ENCODE peak calls at places on chromosomes 3 and 15, in seven cellular contexts. One of them, this sample, is unnamed.

GRCh38 chr3:29064085-29064484 is 216.8 kb upstream of the RBMS3 start:
- DNase-seq in psoas muscle: no peak
- DNase-seq in uterus: no peak
- DNase-seq in HFF-Myc: peak
- DNase-seq in ovary: no peak
- DNase-seq in right atrium auricular region: no peak
- DNase-seq in astrocyte of the spinal cord: peak
- DNase-seq in this sample: no peak

GRCh38 chr15:55827204-55827603 is 84.3 kb upstream of the PRTG start:
- DNase-seq in uterus: no peak
- DNase-seq in right atrium auricular region: no peak
- DNase-seq in ovary: no peak
- DNase-seq in psoas muscle: no peak
- DNase-seq in astrocyte of the spinal cord: no peak
- DNase-seq in HFF-Myc: no peak
- DNase-seq in this sample: no peak

GRCh38 chr3:76134166-76134565 is 348.8 kb upstream of the ZNF717 start:
- DNase-seq in right atrium auricular region: no peak
- DNase-seq in ovary: no peak
- DNase-seq in uterus: no peak
- DNase-seq in astrocyte of the spinal cord: no peak
- DNase-seq in HFF-Myc: no peak
- DNase-seq in psoas muscle: no peak
- DNase-seq in this sample: no peak

GRCh38 chr3:174016186-174016585 is 618.6 kb downstream of the NLGN1 start:
- DNase-seq in uterus: no peak
- DNase-seq in astrocyte of the spinal cord: peak
- DNase-seq in psoas muscle: no peak
- DNase-seq in ovary: no peak
- DNase-seq in HFF-Myc: no peak
- DNase-seq in right atrium auricular region: no peak
- DNase-seq in this sample: peak

GRCh38 chr3:143226678-143227291 is 107.2 kb downstream of the CHST2 start:
- DNase-seq in astrocyte of the spinal cord: no peak
- DNase-seq in ovary: no peak
- DNase-seq in HFF-Myc: no peak
- DNase-seq in psoas muscle: no peak
- DNase-seq in uterus: no peak
- DNase-seq in right atrium auricular region: no peak
- DNase-seq in this sample: no peak

GRCh38 chr3:53259427-53260259 is 3.8 kb upstream of the TKT start:
- DNase-seq in ovary: no peak
- DNase-seq in HFF-Myc: peak
- DNase-seq in psoas muscle: no peak
- DNase-seq in astrocyte of the spinal cord: no peak
- DNase-seq in uterus: no peak
- DNase-seq in right atrium auricular region: no peak
- DNase-seq in this sample: no peak

GRCh38 chr15:62895139-62895866 is 147.2 kb upstream of the TPM1 start:
- DNase-seq in right atrium auricular region: no peak
- DNase-seq in HFF-Myc: no peak
- DNase-seq in psoas muscle: no peak
- DNase-seq in astrocyte of the spinal cord: peak
- DNase-seq in uterus: no peak
- DNase-seq in ovary: no peak
- DNase-seq in this sample: no peak

GRCh38 chr3:16909802-16910201 is 25.0 kb downstream of the PLCL2 start:
- DNase-seq in right atrium auricular region: no peak
- DNase-seq in astrocyte of the spinal cord: no peak
- DNase-seq in ovary: no peak
- DNase-seq in uterus: no peak
- DNase-seq in HFF-Myc: no peak
- DNase-seq in psoas muscle: no peak
- DNase-seq in this sample: no peak

GRCh38 chr15:90882781-90883525 is 1.4 kb upstream of the FES start:
- DNase-seq in psoas muscle: no peak
- DNase-seq in HFF-Myc: no peak
- DNase-seq in right atrium auricular region: no peak
- DNase-seq in uterus: no peak
- DNase-seq in ovary: no peak
- DNase-seq in astrocyte of the spinal cord: no peak
- DNase-seq in this sample: no peak

GRCh38 chr15:49036650-49037545 is 9.3 kb downstream of the SECISBP2L start:
- DNase-seq in right atrium auricular region: no peak
- DNase-seq in uterus: no peak
- DNase-seq in psoas muscle: no peak
- DNase-seq in astrocyte of the spinal cord: peak
- DNase-seq in ovary: no peak
- DNase-seq in HFF-Myc: no peak
- DNase-seq in this sample: no peak

GRCh38 chr15:70856884-70857546 is 3.1 kb upstream of the LARP6 start:
- DNase-seq in psoas muscle: peak
- DNase-seq in HFF-Myc: peak
- DNase-seq in astrocyte of the spinal cord: peak
- DNase-seq in ovary: no peak
- DNase-seq in right atrium auricular region: peak
- DNase-seq in uterus: peak
- DNase-seq in this sample: peak

GRCh38 chr3:150000631-150001030 is 29.9 kb upstream of the PFN2 start:
- DNase-seq in right atrium auricular region: no peak
- DNase-seq in astrocyte of the spinal cord: no peak
- DNase-seq in psoas muscle: no peak
- DNase-seq in HFF-Myc: no peak
- DNase-seq in uterus: no peak
- DNase-seq in ovary: no peak
- DNase-seq in this sample: no peak

GRCh38 chr15:84949845-84950569 is 31.6 kb upstream of the PDE8A start:
- DNase-seq in ovary: no peak
- DNase-seq in HFF-Myc: no peak
- DNase-seq in uterus: no peak
- DNase-seq in astrocyte of the spinal cord: no peak
- DNase-seq in right atrium auricular region: no peak
- DNase-seq in psoas muscle: no peak
- DNase-seq in this sample: no peak

GRCh38 chr3:88113311-88114162 is 36.2 kb upstream of the C3orf38 start:
- DNase-seq in HFF-Myc: peak
- DNase-seq in uterus: peak
- DNase-seq in ovary: no peak
- DNase-seq in astrocyte of the spinal cord: peak
- DNase-seq in right atrium auricular region: peak
- DNase-seq in psoas muscle: no peak
- DNase-seq in this sample: peak

GRCh38 chr3:45793482-45794176 is 2.7 kb downstream of the SLC6A20 start:
- DNase-seq in right atrium auricular region: peak
- DNase-seq in psoas muscle: no peak
- DNase-seq in ovary: no peak
- DNase-seq in uterus: no peak
- DNase-seq in astrocyte of the spinal cord: no peak
- DNase-seq in HFF-Myc: no peak
- DNase-seq in this sample: no peak

GRCh38 chr15:64855206-64856000 is 13.7 kb downstream of the PLEKHO2 start:
- DNase-seq in psoas muscle: no peak
- DNase-seq in astrocyte of the spinal cord: no peak
- DNase-seq in right atrium auricular region: no peak
- DNase-seq in uterus: no peak
- DNase-seq in ovary: no peak
- DNase-seq in HFF-Myc: peak
- DNase-seq in this sample: no peak

GRCh38 chr3:67804089-67804488 is 149.7 kb upstream of the SUCLG2 start:
- DNase-seq in HFF-Myc: no peak
- DNase-seq in right atrium auricular region: no peak
- DNase-seq in ovary: no peak
- DNase-seq in uterus: no peak
- DNase-seq in astrocyte of the spinal cord: no peak
- DNase-seq in psoas muscle: no peak
- DNase-seq in this sample: no peak

GRCh38 chr3:107604057-107604802 is 81.5 kb downstream of the BBX start:
- DNase-seq in astrocyte of the spinal cord: peak
- DNase-seq in ovary: no peak
- DNase-seq in right atrium auricular region: no peak
- DNase-seq in HFF-Myc: no peak
- DNase-seq in uterus: no peak
- DNase-seq in psoas muscle: no peak
- DNase-seq in this sample: no peak

GRCh38 chr15:96327155-96327741 is 3.3 kb upstream of the NR2F2 start:
- DNase-seq in uterus: peak
- DNase-seq in psoas muscle: no peak
- DNase-seq in ovary: no peak
- DNase-seq in astrocyte of the spinal cord: peak
- DNase-seq in HFF-Myc: peak
- DNase-seq in right atrium auricular region: no peak
- DNase-seq in this sample: peak

GRCh38 chr15:96329403-96329981 is 1.0 kb upstream of the NR2F2 start:
- DNase-seq in psoas muscle: no peak
- DNase-seq in ovary: no peak
- DNase-seq in HFF-Myc: no peak
- DNase-seq in astrocyte of the spinal cord: peak
- DNase-seq in right atrium auricular region: no peak
- DNase-seq in uterus: no peak
- DNase-seq in this sample: no peak

GRCh38 chr15:96330064-96330449 is 443 bp upstream of the NR2F2 start:
- DNase-seq in right atrium auricular region: no peak
- DNase-seq in HFF-Myc: no peak
- DNase-seq in psoas muscle: no peak
- DNase-seq in ovary: no peak
- DNase-seq in astrocyte of the spinal cord: peak
- DNase-seq in uterus: peak
- DNase-seq in this sample: no peak

GRCh38 chr15:96326551-96327154 is 3.8 kb upstream of the NR2F2 start:
- DNase-seq in astrocyte of the spinal cord: peak
- DNase-seq in right atrium auricular region: no peak
- DNase-seq in HFF-Myc: no peak
- DNase-seq in uterus: peak
- DNase-seq in psoas muscle: peak
- DNase-seq in ovary: peak
- DNase-seq in this sample: no peak

DNA sequence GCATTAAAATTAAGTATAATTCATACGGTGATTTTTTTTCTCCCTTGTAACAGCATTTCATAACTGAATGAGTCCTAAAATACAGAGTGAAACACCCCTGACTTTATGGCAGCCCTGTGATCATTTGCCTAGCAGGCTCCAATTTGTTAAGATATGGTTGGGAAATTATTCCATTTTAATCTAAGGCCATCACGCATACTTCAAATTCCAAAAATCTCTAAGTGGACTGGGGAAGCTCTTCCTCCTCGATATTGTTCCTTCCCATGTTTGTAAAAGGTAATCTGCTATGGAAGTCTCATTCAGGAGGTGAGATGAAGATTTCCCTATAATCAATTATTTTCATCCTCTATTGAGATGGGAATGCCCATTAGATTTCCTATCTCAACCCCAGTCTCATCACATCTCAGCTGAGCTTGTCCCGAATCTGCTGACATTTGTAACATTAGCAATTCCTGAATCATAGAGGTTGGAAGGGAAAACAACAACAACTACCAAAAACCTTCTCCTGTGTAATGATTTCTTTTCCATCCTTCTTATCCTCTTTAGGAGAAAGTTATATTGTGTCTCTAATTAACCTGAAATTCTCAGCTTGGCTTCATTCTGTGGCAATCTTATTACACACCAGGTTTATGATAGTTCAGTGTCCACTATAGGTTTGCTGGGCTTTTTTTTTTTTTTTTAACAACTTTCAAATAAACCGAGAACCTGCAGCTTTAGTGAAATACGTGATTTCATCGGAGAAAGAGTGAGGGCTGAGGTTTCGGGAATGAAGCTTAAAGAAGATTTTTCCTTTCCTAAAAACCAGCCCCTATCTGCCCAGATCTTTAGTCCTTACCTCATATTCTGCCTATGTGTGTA is 2.2 kb upstream of the NR2F2 start:
- DNase-seq in psoas muscle: no peak
- DNase-seq in HFF-Myc: no peak
- DNase-seq in astrocyte of the spinal cord: peak
- DNase-seq in ovary: no peak
- DNase-seq in right atrium auricular region: no peak
- DNase-seq in uterus: no peak
- DNase-seq in this sample: no peak
- H3K4me3 ChIP-seq in psoas muscle: peak
- H3K4me3 ChIP-seq in HFF-Myc: peak
- H3K4me3 ChIP-seq in astrocyte of the spinal cord: peak
- H3K4me3 ChIP-seq in ovary: peak
- H3K4me3 ChIP-seq in right atrium auricular region: peak
- H3K4me3 ChIP-seq in uterus: peak
- H3K4me3 ChIP-seq in this sample: peak

DNA sequence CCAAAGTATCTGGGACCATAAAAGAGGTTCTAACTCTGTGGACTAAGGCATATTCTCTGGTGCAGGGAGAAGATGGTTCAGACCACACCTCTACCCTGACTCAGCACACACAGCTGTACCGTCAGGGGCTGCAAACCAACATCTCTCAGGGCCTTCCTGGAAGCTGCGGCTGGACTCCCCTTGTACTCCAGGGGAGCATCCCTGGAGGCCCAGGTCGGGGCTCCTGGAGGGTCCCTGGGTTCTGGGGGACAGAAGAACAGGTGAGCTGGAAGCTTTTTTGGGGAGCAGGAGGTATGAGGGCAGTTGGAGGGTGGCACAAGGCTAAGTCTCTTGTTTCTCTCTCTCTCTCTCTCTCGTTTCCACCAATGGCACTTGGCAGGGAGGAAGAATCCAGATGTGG is 60.5 kb downstream of the LINGO1 start:
- DNase-seq in uterus: no peak
- DNase-seq in HFF-Myc: no peak
- DNase-seq in right atrium auricular region: no peak
- DNase-seq in astrocyte of the spinal cord: no peak
- DNase-seq in psoas muscle: no peak
- DNase-seq in ovary: no peak
- DNase-seq in this sample: no peak
- H3K4me3 ChIP-seq in uterus: no peak
- H3K4me3 ChIP-seq in HFF-Myc: no peak
- H3K4me3 ChIP-seq in right atrium auricular region: no peak
- H3K4me3 ChIP-seq in astrocyte of the spinal cord: no peak
- H3K4me3 ChIP-seq in psoas muscle: no peak
- H3K4me3 ChIP-seq in ovary: no peak
- H3K4me3 ChIP-seq in this sample: no peak

DNA sequence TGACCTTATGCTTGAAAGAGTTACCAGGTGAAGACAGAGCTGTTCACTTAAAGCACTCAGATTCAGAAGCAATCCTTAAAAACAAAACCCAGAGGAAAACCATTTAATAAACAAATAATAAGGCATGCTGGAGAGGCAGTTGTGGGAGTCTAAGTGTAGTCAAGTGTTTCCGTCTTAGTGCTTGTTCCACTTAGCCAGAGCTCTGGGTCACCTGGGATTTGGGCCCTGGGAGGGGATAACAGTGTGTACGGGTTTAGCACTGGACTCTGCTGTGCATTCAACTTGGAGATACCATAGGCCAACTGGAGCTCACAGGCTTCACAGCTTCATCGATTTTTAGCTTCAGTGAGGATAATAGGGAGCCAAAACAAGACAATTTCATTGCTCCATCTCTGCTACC is 444.6 kb downstream of the CNTN4 start:
- DNase-seq in right atrium auricular region: no peak
- DNase-seq in astrocyte of the spinal cord: no peak
- DNase-seq in psoas muscle: no peak
- DNase-seq in ovary: no peak
- DNase-seq in HFF-Myc: no peak
- DNase-seq in uterus: no peak
- DNase-seq in this sample: no peak
- H3K4me3 ChIP-seq in right atrium auricular region: no peak
- H3K4me3 ChIP-seq in astrocyte of the spinal cord: no peak
- H3K4me3 ChIP-seq in psoas muscle: no peak
- H3K4me3 ChIP-seq in ovary: no peak
- H3K4me3 ChIP-seq in HFF-Myc: no peak
- H3K4me3 ChIP-seq in uterus: no peak
- H3K4me3 ChIP-seq in this sample: no peak

GRCh38 chr3:169227911-169228310 is 435.6 kb downstream of the MECOM start:
- DNase-seq in astrocyte of the spinal cord: peak
- DNase-seq in right atrium auricular region: no peak
- DNase-seq in uterus: no peak
- DNase-seq in HFF-Myc: no peak
- DNase-seq in psoas muscle: no peak
- DNase-seq in ovary: no peak
- DNase-seq in this sample: no peak
- H3K4me3 ChIP-seq in astrocyte of the spinal cord: no peak
- H3K4me3 ChIP-seq in right atrium auricular region: no peak
- H3K4me3 ChIP-seq in uterus: no peak
- H3K4me3 ChIP-seq in HFF-Myc: no peak
- H3K4me3 ChIP-seq in psoas muscle: no peak
- H3K4me3 ChIP-seq in ovary: no peak
- H3K4me3 ChIP-seq in this sample: no peak